ENCODE peak calls at places on chromosomes 7 and 10, in ten cellular contexts. D is mammary epithelial cell; U is NB4; F is left ventricle myocardium inferior; P is uterus; Z is mucosa of descending colon; L is activated CD8-positive, alpha-beta T cell treated with anti-CD3 and anti-CD28 coated beads for 36 hours; J is lung; N is mesothelial cell of epicardium; A is RWPE1. I is an unnamed sample.

GRCh38 chr10:93088466-93088865 is 14.8 kb downstream of the CYP26A1 start:
- DNase-seq in F (no peak), A (no peak), J (no peak), L (no peak), P (no peak), N (no peak), Z (no peak), D (no peak), U (no peak), I (no peak)

GRCh38 chr7:154855366-154855765 is 147.6 kb downstream of the PAXIP1 start:
- DNase-seq in L (no peak), P (no peak), F (no peak), J (no peak), U (no peak), Z (no peak), A (no peak), D (no peak), N (no peak), I (no peak)

GRCh38 chr7:36367561-36367889 is 22.1 kb upstream of the ANLN start:
- DNase-seq in U (no peak), L (no peak), P (no peak), J (no peak), Z (peak; percentile 27), F (no peak), D (no peak), A (no peak), N (no peak), I (no peak)

GRCh38 chr10:17123062-17123661 is 6.4 kb downstream of the CUBN start:
- DNase-seq in P (no peak), N (no peak), Z (no peak), J (no peak), F (no peak), U (no peak), D (peak; percentile 64), L (no peak), A (no peak), I (no peak)

GRCh38 chr7:132436121-132436520 is 140.1 kb downstream of the PLXNA4 start:
- DNase-seq in F (no peak), D (no peak), J (no peak), A (no peak), L (no peak), N (no peak), P (no peak), U (no peak), Z (no peak), I (no peak)

GRCh38 chr10:132266594-132267161 is 41.1 kb downstream of the STK32C start:
- DNase-seq in J (no peak), Z (no peak), F (no peak), A (no peak), N (no peak), P (no peak), L (no peak), D (no peak), U (no peak), I (no peak)

GRCh38 chr7:84792232-84792882 is 394.5 kb downstream of the SEMA3D start:
- DNase-seq in A (no peak), F (no peak), N (no peak), L (no peak), J (no peak), D (no peak), P (no peak), Z (no peak), U (peak; percentile 66), I (no peak)

GRCh38 chr7:2931034-2931415 is 86.9 kb upstream of the GNA12 start:
- DNase-seq in A (no peak), Z (no peak), U (no peak), P (no peak), N (no peak), L (no peak), J (no peak), D (no peak), F (no peak), I (no peak)

GRCh38 chr7:144656960-144657359 is 178.9 kb downstream of the TPK1 start:
- DNase-seq in D (no peak), Z (no peak), P (no peak), F (no peak), U (peak; percentile 31), J (no peak), L (peak; percentile 4), A (no peak), N (no peak), I (no peak)

GRCh38 chr10:62422068-62422590 is 48.0 kb downstream of the ZNF365 start:
- DNase-seq in N (no peak), J (no peak), P (no peak), F (no peak), U (peak; percentile 11), D (peak; percentile 88), Z (no peak), L (no peak), A (no peak), I (no peak)

GRCh38 chr10:80313523-80313922 is 24.1 kb upstream of the MAT1A start:
- DNase-seq in Z (no peak), U (peak; percentile 7), D (no peak), F (no peak), J (no peak), L (no peak), P (no peak), A (no peak), N (no peak), I (no peak)

GRCh38 chr10:77605466-77605865 is 32.1 kb downstream of the KCNMA1 start:
- DNase-seq in P (no peak), J (no peak), D (no peak), Z (no peak), A (no peak), U (no peak), F (no peak), N (no peak), L (no peak), I (no peak)

GRCh38 chr7:55348502-55348901 is 16.6 kb upstream of the LANCL2 start:
- DNase-seq in U (no peak), L (no peak), A (peak; percentile 73), P (no peak), Z (no peak), D (peak; percentile 65), N (no peak), F (no peak), J (no peak), I (no peak)

GRCh38 chr7:145909956-145910611 is 206.5 kb upstream of the CNTNAP2 start:
- DNase-seq in U (peak; percentile 87), J (no peak), D (no peak), L (no peak), Z (no peak), P (no peak), F (no peak), N (no peak), A (no peak), I (no peak)

GRCh38 chr10:132878091-132878729 is 64.2 kb downstream of the CFAP46 start:
- DNase-seq in Z (peak; percentile 10), U (no peak), L (no peak), D (no peak), N (peak; percentile 31), P (no peak), A (no peak), J (no peak), F (no peak), I (no peak)

GRCh38 chr7:24318326-24318725 is 34.3 kb downstream of the NPY start:
- DNase-seq in F (no peak), U (peak; percentile 26), Z (no peak), N (no peak), P (no peak), L (no peak), D (no peak), A (peak; percentile 24), J (no peak), I (no peak)
- TF ChIP-seq CTCF in F (no peak), U (no peak), Z (no peak), N (no peak), P (no peak), L (no peak), D (peak; percentile 71), A (no peak), J (no peak), I (peak; percentile 34)

GRCh38 chr10:3803884-3804741 is 19.1 kb upstream of the KLF6 start:
- DNase-seq in A (no peak), J (no peak), L (peak; percentile 85), N (no peak), F (no peak), U (peak; percentile 74), P (no peak), Z (no peak), D (no peak), I (no peak)

GRCh38 chr10:3805227-3805790 is 20.3 kb upstream of the KLF6 start:
- DNase-seq in J (no peak), A (no peak), P (no peak), D (peak; percentile 91), L (peak; percentile 76), Z (no peak), N (no peak), U (peak; percentile 77), F (no peak), I (no peak)

GRCh38 chr10:3802526-3803002 is 17.6 kb upstream of the KLF6 start:
- DNase-seq in F (no peak), D (no peak), J (no peak), P (no peak), L (no peak), U (no peak), N (no peak), A (no peak), Z (no peak), I (no peak)

GRCh38 chr10:3801558-3802192 is 16.7 kb upstream of the KLF6 start:
- DNase-seq in L (no peak), J (no peak), Z (no peak), F (peak; percentile 65), P (no peak), D (no peak), U (no peak), A (no peak), N (no peak), I (no peak)

GRCh38 chr10:3803295-3803883 is 18.4 kb upstream of the KLF6 start:
- DNase-seq in D (peak; percentile 73), Z (no peak), N (no peak), F (no peak), L (peak; percentile 48), J (no peak), P (no peak), U (peak; percentile 49), A (no peak), I (no peak)
- TF ChIP-seq CTCF in D (no peak), Z (no peak), N (no peak), F (no peak), L (no peak), J (no peak), P (no peak), U (no peak), A (no peak), I (no peak)

GRCh38 chr10:42975558-42976352 is 101.1 kb upstream of the RET start:
- DNase-seq in J (no peak), Z (peak; percentile 8), D (no peak), P (peak; percentile 4), L (no peak), F (no peak), U (peak; percentile 98), N (peak; percentile 31), A (no peak), I (no peak)
- TF ChIP-seq CTCF in J (no peak), Z (no peak), D (peak; percentile 30), P (no peak), L (no peak), F (no peak), U (peak; percentile 96), N (no peak), A (no peak), I (no peak)

GRCh38 chr7:26912351-26912750 is 48.0 kb upstream of the SKAP2 start:
- DNase-seq in N (no peak), D (no peak), L (no peak), Z (no peak), F (no peak), P (no peak), J (no peak), U (peak; percentile 85), A (no peak), I (no peak)
- TF ChIP-seq CTCF in N (no peak), D (no peak), L (no peak), Z (no peak), F (no peak), P (no peak), J (no peak), U (no peak), A (no peak), I (no peak)

GRCh38 chr7:128697301-128697905 is 25.3 kb downstream of the GARIN1A start:
- DNase-seq in A (peak; percentile 44), Z (peak; percentile 60), U (peak; percentile 51), D (peak; percentile 62), N (peak; percentile 60), P (no peak), F (peak; percentile 26), J (peak; percentile 55), L (peak; percentile 83), I (peak; percentile 73)
- TF ChIP-seq CTCF in A (no peak), Z (no peak), U (peak; percentile 6), D (peak; percentile 29), N (peak; percentile 33), P (no peak), F (peak; percentile 37), J (no peak), L (peak; percentile 29), I (no peak)